ENCODE peak calls at places on chromosome 16, in four cellular contexts. P, R, X and V are unnamed samples.

GRCh38 chr16:86396918-86397317 is 113.4 kb upstream of the FOXF1 start:
- DNase-seq in P (no peak), R (no peak), X (no peak), V (no peak)

GRCh38 chr16:87002717-87003413 is 314.3 kb downstream of the C16orf95 start:
- DNase-seq in P (no peak), R (peak), X (no peak), V (no peak)

GRCh38 chr16:69327585-69328310 is 2.6 kb downstream of the PDF start:
- DNase-seq in P (no peak), R (peak), X (no peak), V (no peak)

GRCh38 chr16:71885261-71885650 is 1.3 kb upstream of the ZNF821 start:
- DNase-seq in P (no peak), R (no peak), X (no peak), V (peak)

GRCh38 chr16:84868328-84868727 is 48.5 kb downstream of the CRISPLD2 start:
- DNase-seq in P (no peak), R (peak), X (no peak), V (no peak)

GRCh38 chr16:85187002-85187401 is 74.7 kb upstream of the CIBAR2 start:
- DNase-seq in P (no peak), R (no peak), X (no peak), V (no peak)

GRCh38 chr16:88192601-88193000 is 190.2 kb upstream of the ZNF469 start:
- DNase-seq in P (no peak), R (no peak), X (no peak), V (no peak)

GRCh38 chr16:48617711-48618148 is 7.8 kb upstream of the N4BP1 start:
- DNase-seq in P (peak), R (no peak), X (no peak), V (peak)

GRCh38 chr16:27237229-27238015 is 31.1 kb downstream of the NSMCE1 start:
- DNase-seq in P (peak), R (no peak), X (no peak), V (no peak)

GRCh38 chr16:79269211-79269863 is 331.2 kb downstream of the MAF start:
- DNase-seq in P (no peak), R (no peak), X (no peak), V (no peak)

GRCh38 chr16:49431040-49431439 is 57.4 kb downstream of the C16orf78 start:
- DNase-seq in P (no peak), R (no peak), X (no peak), V (peak)

GRCh38 chr16:89821438-89822187 is 5.2 kb upstream of the FANCA start:
- DNase-seq in P (no peak), R (no peak), X (no peak), V (no peak)

GRCh38 chr16:86414991-86415740 is 95.2 kb upstream of the FOXF1 start:
- DNase-seq in P (no peak), R (no peak), X (no peak), V (no peak)

GRCh38 chr16:66512589-66513404 is 37.1 kb downstream of the TK2 start:
- DNase-seq in P (peak), R (peak), X (no peak), V (no peak)

GRCh38 chr16:19757026-19757425 is 39.0 kb downstream of the IQCK start:
- DNase-seq in P (no peak), R (no peak), X (no peak), V (no peak)

GRCh38 chr16:69150146-69150865 is 17.9 kb downstream of the UTP4 start:
- DNase-seq in P (peak), R (peak), X (peak), V (peak)

GRCh38 chr16:5633845-5634440 is 536.3 kb upstream of the EEF2KMT start:
- DNase-seq in P (no peak), R (no peak), X (no peak), V (no peak)

GRCh38 chr16:10210979-10211378 is 28.8 kb upstream of the GRIN2A start:
- DNase-seq in P (no peak), R (no peak), X (no peak), V (no peak)

GRCh38 chr16:86261379-86261778 is 248.9 kb upstream of the FOXF1 start:
- DNase-seq in P (no peak), R (no peak), X (no peak), V (no peak)

GRCh38 chr16:73082608-73083007 is 34.7 kb upstream of the ZFHX3 start:
- DNase-seq in P (no peak), R (no peak), X (no peak), V (no peak)

GRCh38 chr16:53502331-53503269 is at the start of gene AKTIP:
- DNase-seq in P (peak), R (peak), X (no peak), V (peak)

GRCh38 chr16:9090101-9090959 is 1.1 kb upstream of the HAPSTR1 start:
- DNase-seq in P (peak), R (peak), X (peak), V (peak)

DNA sequence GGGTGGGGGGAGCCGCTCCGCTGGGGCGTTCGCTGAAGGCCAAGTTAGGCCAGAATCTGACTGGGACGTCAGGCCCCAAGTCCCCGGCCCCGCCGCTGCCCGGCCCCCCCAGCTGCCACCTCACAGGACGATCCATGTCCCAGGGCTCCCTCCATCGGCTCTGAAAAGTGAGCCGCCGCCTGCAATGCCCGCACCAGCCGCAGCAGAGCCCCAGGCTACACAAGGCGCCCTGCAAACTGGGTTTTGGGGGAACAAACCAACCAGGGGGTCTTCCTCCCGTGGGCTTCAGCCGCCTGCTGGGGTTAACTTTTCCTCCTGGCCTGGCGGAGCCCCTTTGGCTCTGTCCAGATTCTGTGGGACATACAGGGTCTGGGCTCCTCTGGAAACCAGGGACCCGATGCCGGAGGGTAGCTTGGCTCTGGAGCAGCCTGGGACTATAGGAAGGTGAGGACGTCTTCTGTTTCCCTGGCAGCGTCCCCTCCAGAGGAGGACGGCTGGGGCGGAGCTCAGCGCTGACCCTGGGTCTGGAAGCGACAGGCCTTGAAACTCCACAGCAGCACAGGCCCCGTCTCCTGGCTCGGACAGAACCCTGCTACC is 835 bp downstream of the NME4 start:
- DNase-seq in P (peak), R (peak), X (no peak), V (peak)
- TF ChIP-seq POLR2A in P (no peak), R (no peak), X (no peak), V (no peak)

GRCh38 chr16:29852654-29853053 is 10.4 kb downstream of the CDIPT start:
- DNase-seq in P (no peak), R (no peak), X (peak), V (no peak)

GRCh38 chr16:29850998-29851397 is 12.0 kb downstream of the CDIPT start:
- DNase-seq in P (no peak), R (no peak), X (no peak), V (no peak)

GRCh38 chr16:29845656-29846055 is 17.4 kb downstream of the CDIPT start:
- DNase-seq in P (no peak), R (no peak), X (no peak), V (peak)

GRCh38 chr16:29848420-29849297 is 14.4 kb downstream of the CDIPT start:
- DNase-seq in P (peak), R (peak), X (peak), V (peak)

DNA sequence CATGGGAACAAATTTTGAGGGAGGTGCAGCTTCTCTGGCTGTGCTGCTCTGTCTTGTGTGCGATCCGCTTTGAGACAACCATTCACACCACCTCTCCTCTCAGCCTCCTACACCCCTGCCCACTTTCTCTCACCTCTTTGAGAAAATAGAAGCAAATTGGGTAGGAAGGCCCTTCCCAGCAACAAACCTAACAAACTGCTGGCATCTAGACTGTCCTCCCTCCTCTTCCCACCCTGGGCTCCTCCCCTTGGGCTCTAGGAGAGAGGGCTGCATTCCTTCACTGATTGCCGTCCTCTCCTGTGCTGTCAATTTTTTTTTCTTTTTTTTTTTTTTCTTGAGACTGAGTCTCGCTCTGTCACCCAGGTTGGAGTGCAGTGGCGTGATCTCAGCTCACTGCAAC is 13.5 kb downstream of the CDIPT start:
- DNase-seq in P (no peak), R (no peak), X (no peak), V (no peak)
- TF ChIP-seq POLR2A in P (no peak), R (no peak), X (no peak), V (no peak)

DNA sequence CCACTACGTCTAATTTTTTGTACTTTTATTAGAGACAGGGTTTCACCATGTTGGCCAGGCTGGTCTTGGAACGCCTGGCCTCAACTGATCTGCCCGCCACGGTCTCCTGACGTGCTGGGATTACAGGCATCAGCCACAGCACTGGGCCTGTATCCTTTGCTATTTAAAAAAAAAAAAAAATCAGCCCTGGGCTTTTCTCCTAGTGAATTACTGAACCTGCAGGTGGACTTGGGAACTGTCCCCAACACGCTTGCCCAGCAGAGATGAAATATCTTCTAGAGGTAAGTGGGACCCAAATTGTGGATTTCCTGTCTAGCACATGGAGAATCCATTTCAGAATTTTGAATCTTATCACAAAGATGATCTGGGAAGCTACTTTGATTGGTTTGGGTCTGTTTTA is 14.8 kb downstream of the CNOT1 start:
- DNase-seq in P (no peak), R (no peak), X (no peak), V (no peak)
- TF ChIP-seq POLR2A in P (no peak), R (no peak), X (no peak), V (no peak)

GRCh38 chr16:982152-983043 is 828 bp downstream of the SOX8 start:
- DNase-seq in P (no peak), R (no peak), X (no peak), V (no peak)

GRCh38 chr16:983044-984030 is 1.8 kb downstream of the SOX8 start:
- DNase-seq in P (no peak), R (no peak), X (no peak), V (peak)

GRCh38 chr16:979859-980594 is 1.5 kb upstream of the SOX8 start:
- DNase-seq in P (no peak), R (no peak), X (no peak), V (no peak)

GRCh38 chr16:980595-980854 is 1.0 kb upstream of the SOX8 start:
- DNase-seq in P (no peak), R (no peak), X (no peak), V (peak)

DNA sequence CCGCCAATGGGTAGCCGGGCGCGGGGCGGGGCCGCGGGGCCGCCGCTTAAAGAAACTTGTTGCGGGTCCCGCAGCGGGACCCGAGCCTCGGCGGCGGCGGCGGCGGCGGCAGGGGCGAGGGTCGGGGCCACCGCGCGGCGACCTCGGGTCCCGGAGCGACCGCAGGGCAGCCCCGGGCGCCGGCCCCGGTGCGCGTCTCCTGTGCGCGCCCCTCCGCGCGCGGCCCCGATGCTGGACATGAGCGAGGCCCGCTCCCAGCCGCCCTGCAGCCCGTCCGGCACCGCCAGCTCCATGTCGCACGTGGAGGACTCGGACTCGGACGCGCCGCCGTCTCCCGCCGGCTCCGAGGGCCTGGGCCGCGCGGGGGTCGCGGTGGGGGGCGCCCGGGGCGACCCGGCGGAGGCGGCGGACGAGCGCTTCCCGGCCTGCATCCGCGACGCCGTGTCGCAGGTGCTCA is at the start of gene SOX8:
- DNase-seq in P (peak), R (no peak), X (no peak), V (no peak)
- TF ChIP-seq POLR2A in P (no peak), R (no peak), X (no peak), V (no peak)

GRCh38 chr16:3656491-3657468 is 2.3 kb downstream of the DNASE1 start:
- DNase-seq in P (no peak), R (peak), X (no peak), V (no peak)

GRCh38 chr16:3654249-3654991 is at the start of gene DNASE1:
- DNase-seq in P (peak), R (peak), X (no peak), V (no peak)

GRCh38 chr16:3655030-3655790 is 719 bp downstream of the DNASE1 start:
- DNase-seq in P (no peak), R (peak), X (no peak), V (no peak)

GRCh38 chr16:3659200-3659599 is 4.7 kb downstream of the DNASE1 start:
- DNase-seq in P (no peak), R (no peak), X (no peak), V (no peak)

DNA sequence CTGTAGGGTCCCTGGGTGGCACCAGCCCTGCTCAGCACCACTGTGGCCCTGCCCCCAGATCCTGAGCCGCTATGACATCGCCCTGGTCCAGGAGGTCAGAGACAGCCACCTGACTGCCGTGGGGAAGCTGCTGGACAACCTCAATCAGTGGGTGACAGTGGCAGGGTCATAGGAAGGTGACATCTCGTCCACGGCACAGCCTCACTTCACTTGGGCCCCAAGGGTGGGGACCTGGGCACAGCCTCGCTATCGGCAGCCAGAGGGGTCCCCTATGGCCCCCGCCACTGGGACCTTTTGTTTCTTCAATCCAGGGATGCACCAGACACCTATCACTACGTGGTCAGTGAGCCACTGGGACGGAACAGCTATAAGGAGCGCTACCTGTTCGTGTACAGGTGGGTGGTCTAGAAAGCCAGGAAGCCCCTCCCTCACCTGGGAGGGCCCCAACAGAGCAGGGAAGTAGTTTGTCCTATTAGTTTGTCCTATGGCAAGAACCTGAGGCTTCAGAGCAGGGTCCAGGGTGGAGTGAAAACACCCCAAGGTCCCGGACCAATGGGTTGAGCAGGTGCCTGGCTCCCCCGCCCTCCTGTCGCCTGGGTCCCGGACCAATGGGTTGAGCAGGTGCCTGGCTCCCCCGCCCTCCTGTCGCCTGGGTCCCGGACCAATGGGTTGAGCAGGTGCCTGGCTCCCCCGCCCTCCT is 1.4 kb downstream of the DNASE1 start:
- DNase-seq in P (no peak), R (no peak), X (no peak), V (no peak)
- TF ChIP-seq POLR2A in P (no peak), R (no peak), X (no peak), V (no peak)

DNA sequence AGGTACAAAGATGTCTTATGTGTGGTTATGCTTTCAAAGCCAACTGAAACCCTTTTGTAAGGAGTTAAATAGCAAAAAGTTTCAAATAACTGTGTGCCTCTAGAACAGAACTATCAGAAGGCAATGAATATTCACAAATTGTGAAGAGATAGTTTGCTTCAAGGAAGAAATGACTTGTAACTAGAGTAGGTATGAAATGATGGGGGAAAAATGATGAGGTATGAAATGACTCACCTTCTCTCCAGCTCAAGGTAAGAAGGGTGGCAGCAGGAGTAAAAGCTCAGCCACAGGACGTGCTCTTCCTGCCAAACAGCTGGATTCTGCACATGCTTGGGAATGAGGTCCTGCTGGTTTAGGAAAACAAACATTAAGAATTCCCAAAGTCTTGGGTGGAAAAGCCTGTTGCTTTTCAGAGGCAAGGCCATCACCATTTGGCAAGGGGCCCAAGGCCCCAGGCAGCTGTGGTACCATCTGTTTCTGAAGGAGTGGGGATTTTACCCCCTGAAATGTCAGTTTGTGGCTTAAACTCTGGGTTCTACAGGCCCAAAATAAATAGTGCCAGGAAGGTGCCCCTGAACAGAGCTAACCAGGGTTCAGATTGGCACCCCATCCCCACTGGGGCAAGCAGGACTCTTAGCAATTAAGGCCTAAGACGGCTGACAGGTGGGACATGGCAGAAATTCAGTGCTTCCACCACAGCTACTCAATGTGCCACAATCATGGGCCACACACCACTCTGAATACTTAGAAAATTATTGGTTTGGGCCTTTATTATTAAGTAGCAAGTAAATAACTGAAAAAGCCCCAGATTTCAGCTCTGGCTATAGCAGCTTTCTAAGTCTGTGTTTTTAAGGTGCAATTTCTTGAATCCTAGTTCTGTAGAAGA is 13.3 kb downstream of the HERPUD1 start:
- DNase-seq in P (no peak), R (no peak), X (no peak), V (no peak)
- TF ChIP-seq POLR2A in P (no peak), R (no peak), X (no peak), V (no peak)

GRCh38 chr16:67884684-67885083 is at the start of gene NRN1L:
- DNase-seq in P (peak), R (peak), X (peak), V (peak)
- TF ChIP-seq POLR2A in P (no peak), R (no peak), X (no peak), V (no peak)

DNA sequence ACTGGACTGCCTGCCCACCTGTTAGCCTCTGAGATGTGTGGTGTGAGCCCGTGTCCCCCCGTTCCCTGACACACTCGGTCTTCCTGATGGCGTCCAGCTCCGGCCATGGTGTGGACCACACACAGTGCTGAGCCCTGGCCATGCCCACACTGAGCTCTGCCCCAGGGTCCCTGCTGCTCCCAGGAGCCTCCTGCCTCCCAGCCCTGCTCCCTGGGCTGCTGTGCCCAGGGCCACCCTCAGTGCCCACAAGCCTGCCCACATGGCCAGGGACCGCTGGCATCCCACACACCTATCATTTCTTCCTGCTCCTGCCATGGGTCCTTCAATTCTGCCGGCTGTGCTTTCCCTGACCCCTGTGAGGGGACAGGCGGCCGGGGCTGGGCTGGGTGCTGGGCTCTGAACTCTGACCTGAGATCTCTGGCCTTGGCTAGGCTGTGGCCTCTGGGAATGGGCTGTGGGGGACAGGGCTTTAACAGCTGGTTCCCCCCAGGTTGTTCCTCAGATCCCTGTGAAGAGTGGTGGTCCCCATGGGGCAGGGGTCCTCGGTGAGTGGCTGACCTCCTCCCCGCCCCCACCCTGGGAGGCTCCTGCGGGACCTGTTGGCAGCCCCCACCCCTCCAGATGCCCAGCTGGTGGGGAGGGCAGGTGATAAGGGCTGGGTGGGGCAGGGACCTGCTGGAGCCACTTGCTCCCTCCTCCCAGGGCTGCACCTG is 4.0 kb downstream of the CEMP1 start:
- DNase-seq in P (no peak), R (no peak), X (no peak), V (peak)
- TF ChIP-seq POLR2A in P (no peak), R (no peak), X (no peak), V (no peak)